ENCODE peak calls at places on chromosomes 3 and 15, in nine cellular contexts. P is GM23338, W is adrenal gland, G is Peyer's patch, T is transverse colon, O is colonic mucosa, U is astrocyte, H is prostate gland, K is OCI-LY7. B is an unnamed sample. For H3K4me1, the result is how much of the 10 kb centered on the place peaks cover.

GRCh38 chr15:64912379-64912778 is 677 bp downstream of the ANKDD1A start:
- DNase-seq in P (no peak), W (no peak), G (no peak), T (no peak), O (no peak), U (no peak), H (no peak), K (no peak), B (no peak)

GRCh38 chr15:98703291-98703690 is 55.0 kb downstream of the IGF1R start:
- DNase-seq in P (no peak), W (no peak), G (no peak), T (no peak), O (no peak), U (no peak), H (no peak), K (no peak), B (no peak)

GRCh38 chr3:155232605-155233004 is 60.9 kb downstream of the STRIT1 start:
- DNase-seq in P (peak), W (peak), G (no peak), T (peak), O (no peak), U (peak), H (peak), K (peak), B (peak)

GRCh38 chr15:100687532-100688215 is 85.3 kb downstream of the ASB7 start:
- DNase-seq in P (no peak), W (peak), G (no peak), T (no peak), O (no peak), U (peak), H (no peak), K (no peak), B (no peak)

GRCh38 chr15:85339976-85340665 is 40.3 kb upstream of the AKAP13 start:
- DNase-seq in P (no peak), W (no peak), G (no peak), T (no peak), O (no peak), U (peak), H (no peak), K (no peak), B (no peak)

GRCh38 chr3:137812018-137812417 is 47.9 kb downstream of the SOX14 start:
- DNase-seq in P (no peak), W (no peak), G (no peak), T (no peak), O (no peak), U (no peak), H (no peak), K (no peak), B (no peak)

GRCh38 chr15:31484369-31484951 is 157.8 kb downstream of the KLF13 start:
- DNase-seq in P (no peak), W (peak), G (peak), T (peak), O (peak), U (no peak), H (no peak), K (no peak), B (no peak)

GRCh38 chr3:176789281-176789705 is 408.0 kb downstream of the TBL1XR1 start:
- DNase-seq in P (no peak), W (no peak), G (no peak), T (no peak), O (no peak), U (peak), H (no peak), K (no peak), B (peak)

GRCh38 chr3:129248286-129248979 is 973 bp upstream of the COPG1 start:
- DNase-seq in P (no peak), W (no peak), G (no peak), T (no peak), O (no peak), U (no peak), H (no peak), K (no peak), B (no peak)

GRCh38 chr3:186882881-186883685 is 40.6 kb downstream of the ADIPOQ start:
- DNase-seq in P (no peak), W (no peak), G (no peak), T (no peak), O (no peak), U (peak), H (no peak), K (no peak), B (peak)
- TF ChIP-seq CTCF in P (no peak), W (no peak), G (no peak), T (no peak), O (no peak), U (no peak), H (no peak), K (no peak), B (no peak)

DNA sequence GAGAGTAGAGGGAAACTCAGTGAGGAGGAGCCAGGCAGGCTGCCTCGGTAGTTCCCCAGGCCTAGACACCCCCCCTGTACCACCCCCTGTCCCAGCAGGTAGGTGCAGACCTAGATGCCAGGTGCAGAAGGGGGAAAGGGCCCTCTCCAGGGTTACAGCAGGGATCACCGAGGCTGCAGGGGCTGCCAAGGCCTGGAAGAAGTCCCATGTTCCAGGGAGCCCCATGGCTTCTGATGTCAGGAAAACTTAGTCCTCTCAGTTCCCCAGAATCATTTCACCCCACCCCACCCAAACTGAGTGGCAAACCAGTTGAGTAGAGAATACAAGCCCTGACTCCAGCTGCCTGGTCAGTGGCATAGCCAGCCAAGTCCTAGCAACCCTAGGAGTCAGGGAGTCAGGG is 7.4 kb upstream of the SEMA3B start:
- DNase-seq in P (no peak), W (peak), G (no peak), T (no peak), O (no peak), U (no peak), H (no peak), K (no peak), B (no peak)
- H3K4me1 ChIP-seq in P (under half), W (half or more), G (under half), T (half or more), O (under half), U (under half), H (under half), K (under half), B (under half)

GRCh38 chr3:52121459-52121795 is 32.8 kb downstream of the POC1A start:
- DNase-seq in P (no peak), W (no peak), G (peak), T (peak), O (no peak), U (no peak), H (no peak), K (peak), B (no peak)
- H3K27ac ChIP-seq in P (no peak), W (no peak), G (peak), T (peak), O (peak), U (no peak), H (no peak), K (peak), B (peak)

GRCh38 chr3:7788881-7789280 is 712.7 kb upstream of the LMCD1 start:
- DNase-seq in P (peak), W (no peak), G (no peak), T (no peak), O (no peak), U (peak), H (no peak), K (no peak), B (peak)

GRCh38 chr3:7793786-7794185 is 707.8 kb upstream of the LMCD1 start:
- DNase-seq in P (no peak), W (no peak), G (no peak), T (no peak), O (no peak), U (peak), H (no peak), K (no peak), B (no peak)

GRCh38 chr3:7789324-7789723 is 712.3 kb upstream of the LMCD1 start:
- DNase-seq in P (peak), W (no peak), G (no peak), T (no peak), O (no peak), U (no peak), H (no peak), K (no peak), B (no peak)

GRCh38 chr3:7787871-7788828 is 713.5 kb upstream of the LMCD1 start:
- DNase-seq in P (peak), W (no peak), G (no peak), T (no peak), O (no peak), U (peak), H (no peak), K (no peak), B (peak)
- TF ChIP-seq CTCF in P (peak), W (no peak), G (no peak), T (no peak), O (no peak), U (no peak), H (no peak), K (no peak), B (no peak)

DNA sequence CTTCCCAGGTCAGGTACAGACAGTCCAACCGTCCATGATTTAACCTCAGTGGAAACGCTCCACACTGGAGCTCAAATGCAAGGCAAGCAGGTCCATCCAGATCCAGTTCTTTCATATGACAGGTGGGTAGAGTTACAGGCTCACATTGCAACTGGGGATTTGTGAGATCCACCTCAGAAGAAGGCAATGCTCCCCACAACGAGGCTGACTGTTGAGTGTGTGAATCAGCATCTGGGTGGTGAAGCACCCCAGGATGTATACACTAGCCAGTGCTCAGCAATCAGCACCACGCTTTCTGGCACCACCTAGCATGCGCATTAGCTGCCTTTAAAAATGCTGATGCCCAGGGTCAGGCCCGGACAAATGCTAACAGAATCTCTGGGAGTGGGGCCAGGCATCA is 343.5 kb upstream of the ICE2 start:
- DNase-seq in P (no peak), W (no peak), G (no peak), T (no peak), O (no peak), U (no peak), H (no peak), K (no peak), B (no peak)
- H3K4me1 ChIP-seq in P (under half), W (under half), G (under half), T (under half), O (under half), U (under half), H (under half), K (under half), B (under half)

GRCh38 chr3:153925826-153926514 is 195.2 kb upstream of the ARHGEF26 start:
- DNase-seq in P (no peak), W (no peak), G (no peak), T (no peak), O (no peak), U (no peak), H (no peak), K (no peak), B (no peak)

GRCh38 chr3:153927107-153927506 is 194.1 kb upstream of the ARHGEF26 start:
- DNase-seq in P (peak), W (no peak), G (no peak), T (no peak), O (no peak), U (peak), H (no peak), K (peak), B (peak)
- H3K27ac ChIP-seq in P (no peak), W (no peak), G (no peak), T (no peak), O (no peak), U (no peak), H (no peak), K (no peak), B (no peak)